ENCODE peak calls at places on chromosomes 16 and 17, in seven cellular contexts. One of them, this sample, is unnamed.

GRCh38 chr16:588639-588888 is 1.3 kb upstream of the RAB40C start:
- DNase-seq in body of pancreas: peak; percentile 74
- DNase-seq in AG04450: peak; percentile 23
- DNase-seq in neural progenitor cell: peak; percentile 81
- DNase-seq in ovary: peak; percentile 47
- DNase-seq in heart right ventricle: peak; percentile 45
- DNase-seq in cardiac muscle cell: peak; percentile 77
- DNase-seq in this sample: peak; percentile 71

GRCh38 chr16:64012166-64012565 is 1109.7 kb downstream of the CDH11 start:
- DNase-seq in body of pancreas: no peak
- DNase-seq in AG04450: no peak
- DNase-seq in neural progenitor cell: no peak
- DNase-seq in ovary: no peak
- DNase-seq in heart right ventricle: no peak
- DNase-seq in cardiac muscle cell: no peak
- DNase-seq in this sample: no peak

GRCh38 chr16:87329436-87330256 is 12.5 kb upstream of the C16orf95 start:
- DNase-seq in body of pancreas: no peak
- DNase-seq in AG04450: no peak
- DNase-seq in neural progenitor cell: no peak
- DNase-seq in ovary: no peak
- DNase-seq in heart right ventricle: no peak
- DNase-seq in cardiac muscle cell: no peak
- DNase-seq in this sample: no peak

GRCh38 chr17:66944365-66945203 is 19.9 kb upstream of the CACNG4 start:
- DNase-seq in body of pancreas: no peak
- DNase-seq in AG04450: no peak
- DNase-seq in neural progenitor cell: no peak
- DNase-seq in ovary: no peak
- DNase-seq in heart right ventricle: no peak
- DNase-seq in cardiac muscle cell: peak; percentile 28
- DNase-seq in this sample: no peak

GRCh38 chr16:88703486-88704309 is 2.5 kb downstream of the RNF166 start:
- DNase-seq in body of pancreas: peak; percentile 71
- DNase-seq in AG04450: no peak
- DNase-seq in neural progenitor cell: no peak
- DNase-seq in ovary: no peak
- DNase-seq in heart right ventricle: peak; percentile 53
- DNase-seq in cardiac muscle cell: no peak
- DNase-seq in this sample: no peak

GRCh38 chr17:10772425-10773380 is 31.2 kb downstream of the TMEM238L start:
- DNase-seq in body of pancreas: peak; percentile 54
- DNase-seq in AG04450: no peak
- DNase-seq in neural progenitor cell: peak; percentile 82
- DNase-seq in ovary: no peak
- DNase-seq in heart right ventricle: no peak
- DNase-seq in cardiac muscle cell: peak; percentile 52
- DNase-seq in this sample: no peak

GRCh38 chr16:67857547-67858233 is 10.2 kb upstream of the CENPT start:
- DNase-seq in body of pancreas: peak; percentile 89
- DNase-seq in AG04450: peak; percentile 48
- DNase-seq in neural progenitor cell: no peak
- DNase-seq in ovary: no peak
- DNase-seq in heart right ventricle: peak; percentile 42
- DNase-seq in cardiac muscle cell: no peak
- DNase-seq in this sample: no peak

GRCh38 chr17:45977506-45977824 is 21.6 kb upstream of the STH start:
- DNase-seq in body of pancreas: no peak
- DNase-seq in AG04450: no peak
- DNase-seq in neural progenitor cell: no peak
- DNase-seq in ovary: no peak
- DNase-seq in heart right ventricle: no peak
- DNase-seq in cardiac muscle cell: no peak
- DNase-seq in this sample: no peak

GRCh38 chr17:78159575-78160158 is 8.7 kb upstream of the SYNGR2 start:
- DNase-seq in body of pancreas: no peak
- DNase-seq in AG04450: peak; percentile 80
- DNase-seq in neural progenitor cell: no peak
- DNase-seq in ovary: no peak
- DNase-seq in heart right ventricle: no peak
- DNase-seq in cardiac muscle cell: no peak
- DNase-seq in this sample: no peak

GRCh38 chr17:46887717-46888116 is 35.2 kb upstream of the GOSR2 start:
- DNase-seq in body of pancreas: no peak
- DNase-seq in AG04450: no peak
- DNase-seq in neural progenitor cell: no peak
- DNase-seq in ovary: no peak
- DNase-seq in heart right ventricle: no peak
- DNase-seq in cardiac muscle cell: no peak
- DNase-seq in this sample: no peak

GRCh38 chr16:86110726-86111125 is 211.8 kb downstream of the IRF8 start:
- DNase-seq in body of pancreas: no peak
- DNase-seq in AG04450: no peak
- DNase-seq in neural progenitor cell: no peak
- DNase-seq in ovary: no peak
- DNase-seq in heart right ventricle: no peak
- DNase-seq in cardiac muscle cell: no peak
- DNase-seq in this sample: no peak

GRCh38 chr16:86112178-86112577 is 213.2 kb downstream of the IRF8 start:
- DNase-seq in body of pancreas: no peak
- DNase-seq in AG04450: no peak
- DNase-seq in neural progenitor cell: no peak
- DNase-seq in ovary: no peak
- DNase-seq in heart right ventricle: no peak
- DNase-seq in cardiac muscle cell: no peak
- DNase-seq in this sample: no peak

GRCh38 chr16:86107190-86107589 is 208.2 kb downstream of the IRF8 start:
- DNase-seq in body of pancreas: no peak
- DNase-seq in AG04450: no peak
- DNase-seq in neural progenitor cell: no peak
- DNase-seq in ovary: no peak
- DNase-seq in heart right ventricle: no peak
- DNase-seq in cardiac muscle cell: no peak
- DNase-seq in this sample: no peak

GRCh38 chr16:86108062-86108461 is 209.1 kb downstream of the IRF8 start:
- DNase-seq in body of pancreas: no peak
- DNase-seq in AG04450: no peak
- DNase-seq in neural progenitor cell: no peak
- DNase-seq in ovary: no peak
- DNase-seq in heart right ventricle: no peak
- DNase-seq in cardiac muscle cell: no peak
- DNase-seq in this sample: no peak

GRCh38 chr16:86110134-86110533 is 211.2 kb downstream of the IRF8 start:
- DNase-seq in body of pancreas: no peak
- DNase-seq in AG04450: no peak
- DNase-seq in neural progenitor cell: no peak
- DNase-seq in ovary: no peak
- DNase-seq in heart right ventricle: no peak
- DNase-seq in cardiac muscle cell: no peak
- DNase-seq in this sample: no peak
- H3K27me3 ChIP-seq in body of pancreas: no peaks in the 10 kb centered on the region
- H3K27me3 ChIP-seq in AG04450: peaks cover 4% of the 10 kb centered on the region
- H3K27me3 ChIP-seq in neural progenitor cell: no peaks in the 10 kb centered on the region
- H3K27me3 ChIP-seq in ovary: no peaks in the 10 kb centered on the region
- H3K27me3 ChIP-seq in heart right ventricle: peaks cover 6% of the 10 kb centered on the region
- H3K27me3 ChIP-seq in cardiac muscle cell: no peaks in the 10 kb centered on the region
- H3K27me3 ChIP-seq in this sample: no peaks in the 10 kb centered on the region

GRCh38 chr17:79811036-79811887 is 14.4 kb upstream of the CBX8 start:
- DNase-seq in body of pancreas: no peak
- DNase-seq in AG04450: no peak
- DNase-seq in neural progenitor cell: peak; percentile 57
- DNase-seq in ovary: no peak
- DNase-seq in heart right ventricle: no peak
- DNase-seq in cardiac muscle cell: peak; percentile 80
- DNase-seq in this sample: no peak

GRCh38 chr17:79810138-79811027 is 13.5 kb upstream of the CBX8 start:
- DNase-seq in body of pancreas: peak; percentile 64
- DNase-seq in AG04450: no peak
- DNase-seq in neural progenitor cell: peak; percentile 97
- DNase-seq in ovary: no peak
- DNase-seq in heart right ventricle: peak; percentile 73
- DNase-seq in cardiac muscle cell: peak; percentile 96
- DNase-seq in this sample: peak; percentile 77

GRCh38 chr17:79812206-79812968 is 15.5 kb upstream of the CBX8 start:
- DNase-seq in body of pancreas: no peak
- DNase-seq in AG04450: no peak
- DNase-seq in neural progenitor cell: peak; percentile 44
- DNase-seq in ovary: no peak
- DNase-seq in heart right ventricle: no peak
- DNase-seq in cardiac muscle cell: no peak
- DNase-seq in this sample: no peak

GRCh38 chr17:79812969-79813825 is 16.3 kb upstream of the CBX8 start:
- DNase-seq in body of pancreas: no peak
- DNase-seq in AG04450: no peak
- DNase-seq in neural progenitor cell: peak; percentile 75
- DNase-seq in ovary: no peak
- DNase-seq in heart right ventricle: no peak
- DNase-seq in cardiac muscle cell: no peak
- DNase-seq in this sample: no peak

DNA sequence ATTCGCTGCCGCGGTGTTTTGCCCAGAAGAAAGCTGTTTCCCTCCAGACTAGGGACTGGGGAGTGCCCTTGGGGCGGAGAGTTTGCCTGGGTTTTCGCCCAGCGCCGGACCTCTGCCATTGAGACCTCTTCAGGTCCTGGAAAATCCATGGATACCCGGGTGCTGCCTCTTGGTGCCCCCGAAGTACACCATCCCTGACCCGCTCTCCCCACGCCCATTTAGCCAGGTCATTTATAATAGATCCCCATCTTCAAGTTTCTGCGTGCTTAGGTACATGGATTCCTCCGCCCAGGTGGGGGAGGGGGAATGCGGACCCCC is 15.0 kb upstream of the CBX8 start:
- DNase-seq in body of pancreas: no peak
- DNase-seq in AG04450: no peak
- DNase-seq in neural progenitor cell: no peak
- DNase-seq in ovary: no peak
- DNase-seq in heart right ventricle: no peak
- DNase-seq in cardiac muscle cell: no peak
- DNase-seq in this sample: no peak
- H3K27me3 ChIP-seq in body of pancreas: peaks cover 31% of the 10 kb centered on the region
- H3K27me3 ChIP-seq in AG04450: peaks cover 87% of the 10 kb centered on the region
- H3K27me3 ChIP-seq in neural progenitor cell: peaks cover 97% of the 10 kb centered on the region
- H3K27me3 ChIP-seq in ovary: peaks cover 37% of the 10 kb centered on the region
- H3K27me3 ChIP-seq in heart right ventricle: peaks cover 96% of the 10 kb centered on the region
- H3K27me3 ChIP-seq in cardiac muscle cell: peaks cover 82% of the 10 kb centered on the region
- H3K27me3 ChIP-seq in this sample: peaks cover 40% of the 10 kb centered on the region

GRCh38 chr17:58186591-58186990 is 5.9 kb upstream of the EPX start:
- DNase-seq in body of pancreas: no peak
- DNase-seq in AG04450: no peak
- DNase-seq in neural progenitor cell: no peak
- DNase-seq in ovary: no peak
- DNase-seq in heart right ventricle: no peak
- DNase-seq in cardiac muscle cell: no peak
- DNase-seq in this sample: no peak

GRCh38 chr17:58187063-58187462 is 5.5 kb upstream of the EPX start:
- DNase-seq in body of pancreas: no peak
- DNase-seq in AG04450: no peak
- DNase-seq in neural progenitor cell: no peak
- DNase-seq in ovary: no peak
- DNase-seq in heart right ventricle: no peak
- DNase-seq in cardiac muscle cell: no peak
- DNase-seq in this sample: no peak

GRCh38 chr17:58187675-58188074 is 4.9 kb upstream of the EPX start:
- DNase-seq in body of pancreas: no peak
- DNase-seq in AG04450: no peak
- DNase-seq in neural progenitor cell: no peak
- DNase-seq in ovary: no peak
- DNase-seq in heart right ventricle: no peak
- DNase-seq in cardiac muscle cell: no peak
- DNase-seq in this sample: no peak

GRCh38 chr17:58191259-58191896 is 1.1 kb upstream of the EPX start:
- DNase-seq in body of pancreas: no peak
- DNase-seq in AG04450: no peak
- DNase-seq in neural progenitor cell: no peak
- DNase-seq in ovary: no peak
- DNase-seq in heart right ventricle: no peak
- DNase-seq in cardiac muscle cell: no peak
- DNase-seq in this sample: no peak

DNA sequence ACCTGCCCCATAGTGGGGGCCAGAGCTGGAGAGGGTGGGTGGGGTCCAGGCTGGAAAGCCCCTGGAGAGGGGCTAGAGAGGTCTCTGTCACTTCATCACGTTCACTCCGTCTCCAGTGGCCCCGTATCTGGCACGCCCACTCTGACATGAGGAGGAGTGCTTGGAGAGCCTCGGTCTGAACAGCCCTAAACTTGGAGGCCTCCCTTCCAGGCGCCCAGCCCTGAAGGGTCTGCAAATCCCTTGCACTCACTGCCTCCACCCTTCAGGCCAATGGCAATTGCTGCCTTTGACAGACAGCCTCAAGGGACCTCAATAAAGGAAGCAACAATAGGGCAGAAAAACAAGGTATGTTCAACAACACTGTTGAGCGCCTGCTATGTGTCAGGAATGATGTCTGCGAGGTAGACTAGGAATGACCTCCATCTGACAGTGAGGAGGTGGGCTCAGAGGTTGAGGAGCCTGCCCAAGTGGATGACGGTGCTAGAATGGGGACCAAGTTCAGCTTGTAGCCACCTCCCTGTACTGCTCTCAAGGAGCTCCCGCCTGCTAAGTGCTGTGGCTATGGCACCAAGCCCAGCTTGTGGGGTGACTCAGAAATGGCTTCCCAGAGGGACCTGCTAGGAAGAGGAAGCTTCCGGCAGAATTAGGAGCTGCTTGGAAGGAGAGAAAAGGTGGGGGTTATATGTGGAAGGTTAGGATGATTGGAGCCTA is 2.9 kb upstream of the EPX start:
- DNase-seq in body of pancreas: peak; percentile 45
- DNase-seq in AG04450: peak; percentile 23
- DNase-seq in neural progenitor cell: no peak
- DNase-seq in ovary: no peak
- DNase-seq in heart right ventricle: peak; percentile 39
- DNase-seq in cardiac muscle cell: no peak
- DNase-seq in this sample: no peak
- H3K27me3 ChIP-seq in body of pancreas: no peaks in the 10 kb centered on the region
- H3K27me3 ChIP-seq in AG04450: peaks cover 5% of the 10 kb centered on the region
- H3K27me3 ChIP-seq in neural progenitor cell: peaks cover 5% of the 10 kb centered on the region
- H3K27me3 ChIP-seq in ovary: no peaks in the 10 kb centered on the region
- H3K27me3 ChIP-seq in heart right ventricle: peaks cover 28% of the 10 kb centered on the region
- H3K27me3 ChIP-seq in cardiac muscle cell: no peaks in the 10 kb centered on the region
- H3K27me3 ChIP-seq in this sample: no peaks in the 10 kb centered on the region

GRCh38 chr17:39782481-39782880 is 44.7 kb downstream of the GRB7 start:
- DNase-seq in body of pancreas: peak; percentile 28
- DNase-seq in AG04450: no peak
- DNase-seq in neural progenitor cell: no peak
- DNase-seq in ovary: no peak
- DNase-seq in heart right ventricle: no peak
- DNase-seq in cardiac muscle cell: no peak
- DNase-seq in this sample: no peak

GRCh38 chr17:39781814-39782213 is 44.1 kb downstream of the GRB7 start:
- DNase-seq in body of pancreas: no peak
- DNase-seq in AG04450: no peak
- DNase-seq in neural progenitor cell: no peak
- DNase-seq in ovary: no peak
- DNase-seq in heart right ventricle: no peak
- DNase-seq in cardiac muscle cell: no peak
- DNase-seq in this sample: no peak

GRCh38 chr17:39777534-39778365 is 40.0 kb downstream of the GRB7 start:
- DNase-seq in body of pancreas: no peak
- DNase-seq in AG04450: no peak
- DNase-seq in neural progenitor cell: no peak
- DNase-seq in ovary: no peak
- DNase-seq in heart right ventricle: no peak
- DNase-seq in cardiac muscle cell: no peak
- DNase-seq in this sample: no peak

GRCh38 chr17:39782980-39783379 is 45.2 kb downstream of the GRB7 start:
- DNase-seq in body of pancreas: no peak
- DNase-seq in AG04450: no peak
- DNase-seq in neural progenitor cell: no peak
- DNase-seq in ovary: no peak
- DNase-seq in heart right ventricle: no peak
- DNase-seq in cardiac muscle cell: no peak
- DNase-seq in this sample: no peak

GRCh38 chr17:39781028-39781800 is 43.5 kb downstream of the GRB7 start:
- DNase-seq in body of pancreas: no peak
- DNase-seq in AG04450: no peak
- DNase-seq in neural progenitor cell: no peak
- DNase-seq in ovary: no peak
- DNase-seq in heart right ventricle: no peak
- DNase-seq in cardiac muscle cell: no peak
- DNase-seq in this sample: no peak
- H3K27me3 ChIP-seq in body of pancreas: no peaks in the 10 kb centered on the region
- H3K27me3 ChIP-seq in AG04450: peaks cover 50% of the 10 kb centered on the region
- H3K27me3 ChIP-seq in neural progenitor cell: no peaks in the 10 kb centered on the region
- H3K27me3 ChIP-seq in ovary: no peaks in the 10 kb centered on the region
- H3K27me3 ChIP-seq in heart right ventricle: peaks cover 57% of the 10 kb centered on the region
- H3K27me3 ChIP-seq in cardiac muscle cell: no peaks in the 10 kb centered on the region
- H3K27me3 ChIP-seq in this sample: no peaks in the 10 kb centered on the region